ENCODE peak calls at places on chromosomes 13 and 19, in eight cellular contexts. One of them, this sample, is unnamed.
A peak's percentile ranks its signal among the peaks of the same experiment; 100 is the strongest.

GRCh38 chr19:1856345-1856697 is 7.1 kb downstream of the KLF16 start:
- DNase-seq in HFF-Myc: no peak
- DNase-seq in esophagus squamous epithelium: no peak
- DNase-seq in neural progenitor cell: no peak
- DNase-seq in A673: no peak
- DNase-seq in naive thymus-derived CD4-positive, alpha-beta T cell: no peak
- DNase-seq in OCI-LY7: peak; percentile 31
- DNase-seq in AG04450: no peak
- DNase-seq in this sample: no peak

GRCh38 chr13:26376430-26376829 is 122.5 kb downstream of the CDK8 start:
- DNase-seq in HFF-Myc: no peak
- DNase-seq in esophagus squamous epithelium: no peak
- DNase-seq in neural progenitor cell: no peak
- DNase-seq in A673: no peak
- DNase-seq in naive thymus-derived CD4-positive, alpha-beta T cell: no peak
- DNase-seq in OCI-LY7: no peak
- DNase-seq in AG04450: no peak
- DNase-seq in this sample: no peak

GRCh38 chr19:6765738-6766356 is 1.4 kb downstream of the SH2D3A start:
- DNase-seq in HFF-Myc: no peak
- DNase-seq in esophagus squamous epithelium: no peak
- DNase-seq in neural progenitor cell: no peak
- DNase-seq in A673: no peak
- DNase-seq in naive thymus-derived CD4-positive, alpha-beta T cell: peak; percentile 41
- DNase-seq in OCI-LY7: peak; percentile 44
- DNase-seq in AG04450: no peak
- DNase-seq in this sample: no peak

GRCh38 chr13:32254416-32254815 is 60.7 kb downstream of the ZAR1L start:
- DNase-seq in HFF-Myc: no peak
- DNase-seq in esophagus squamous epithelium: no peak
- DNase-seq in neural progenitor cell: no peak
- DNase-seq in A673: no peak
- DNase-seq in naive thymus-derived CD4-positive, alpha-beta T cell: no peak
- DNase-seq in OCI-LY7: no peak
- DNase-seq in AG04450: no peak
- DNase-seq in this sample: no peak

GRCh38 chr13:38394777-38395504 is 45.3 kb downstream of the UFM1 start:
- DNase-seq in HFF-Myc: no peak
- DNase-seq in esophagus squamous epithelium: no peak
- DNase-seq in neural progenitor cell: no peak
- DNase-seq in A673: no peak
- DNase-seq in naive thymus-derived CD4-positive, alpha-beta T cell: no peak
- DNase-seq in OCI-LY7: no peak
- DNase-seq in AG04450: no peak
- DNase-seq in this sample: no peak

GRCh38 chr13:110712849-110713641 is 455 bp upstream of the ING1 start:
- DNase-seq in HFF-Myc: peak; percentile 97
- DNase-seq in esophagus squamous epithelium: peak; percentile 98
- DNase-seq in neural progenitor cell: peak; percentile 99
- DNase-seq in A673: peak; percentile 99
- DNase-seq in naive thymus-derived CD4-positive, alpha-beta T cell: peak; percentile 100
- DNase-seq in OCI-LY7: peak; percentile 94
- DNase-seq in AG04450: peak; percentile 100
- DNase-seq in this sample: peak; percentile 100

GRCh38 chr19:37304190-37304883 is 66.6 kb upstream of the ZNF527 start:
- DNase-seq in HFF-Myc: no peak
- DNase-seq in esophagus squamous epithelium: no peak
- DNase-seq in neural progenitor cell: peak; percentile 64
- DNase-seq in A673: no peak
- DNase-seq in naive thymus-derived CD4-positive, alpha-beta T cell: no peak
- DNase-seq in OCI-LY7: no peak
- DNase-seq in AG04450: no peak
- DNase-seq in this sample: no peak

GRCh38 chr13:60572003-60572792 is 175.2 kb downstream of the TDRD3 start:
- DNase-seq in HFF-Myc: peak; percentile 25
- DNase-seq in esophagus squamous epithelium: no peak
- DNase-seq in neural progenitor cell: peak; percentile 20
- DNase-seq in A673: peak; percentile 92
- DNase-seq in naive thymus-derived CD4-positive, alpha-beta T cell: no peak
- DNase-seq in OCI-LY7: no peak
- DNase-seq in AG04450: no peak
- DNase-seq in this sample: no peak

GRCh38 chr19:48444129-48444932 is 1.5 kb upstream of the GRWD1 start:
- DNase-seq in HFF-Myc: no peak
- DNase-seq in esophagus squamous epithelium: no peak
- DNase-seq in neural progenitor cell: no peak
- DNase-seq in A673: no peak
- DNase-seq in naive thymus-derived CD4-positive, alpha-beta T cell: no peak
- DNase-seq in OCI-LY7: no peak
- DNase-seq in AG04450: no peak
- DNase-seq in this sample: no peak

GRCh38 chr13:32660227-32660626 is 74.0 kb downstream of the PDS5B start:
- DNase-seq in HFF-Myc: no peak
- DNase-seq in esophagus squamous epithelium: no peak
- DNase-seq in neural progenitor cell: no peak
- DNase-seq in A673: no peak
- DNase-seq in naive thymus-derived CD4-positive, alpha-beta T cell: no peak
- DNase-seq in OCI-LY7: no peak
- DNase-seq in AG04450: no peak
- DNase-seq in this sample: no peak

GRCh38 chr13:76330216-76330615 is 556.0 kb downstream of the KCTD12 start:
- DNase-seq in HFF-Myc: no peak
- DNase-seq in esophagus squamous epithelium: no peak
- DNase-seq in neural progenitor cell: no peak
- DNase-seq in A673: no peak
- DNase-seq in naive thymus-derived CD4-positive, alpha-beta T cell: no peak
- DNase-seq in OCI-LY7: no peak
- DNase-seq in AG04450: no peak
- DNase-seq in this sample: no peak

GRCh38 chr19:33212024-33212772 is 13.5 kb downstream of the SLC7A10 start:
- DNase-seq in HFF-Myc: no peak
- DNase-seq in esophagus squamous epithelium: no peak
- DNase-seq in neural progenitor cell: no peak
- DNase-seq in A673: no peak
- DNase-seq in naive thymus-derived CD4-positive, alpha-beta T cell: no peak
- DNase-seq in OCI-LY7: no peak
- DNase-seq in AG04450: no peak
- DNase-seq in this sample: no peak

GRCh38 chr13:33176526-33176925 is 109.0 kb downstream of the STARD13 start:
- DNase-seq in HFF-Myc: no peak
- DNase-seq in esophagus squamous epithelium: no peak
- DNase-seq in neural progenitor cell: no peak
- DNase-seq in A673: no peak
- DNase-seq in naive thymus-derived CD4-positive, alpha-beta T cell: no peak
- DNase-seq in OCI-LY7: no peak
- DNase-seq in AG04450: no peak
- DNase-seq in this sample: no peak

GRCh38 chr19:42435316-42435715 is 7.4 kb downstream of the CXCL17 start:
- DNase-seq in HFF-Myc: no peak
- DNase-seq in esophagus squamous epithelium: no peak
- DNase-seq in neural progenitor cell: no peak
- DNase-seq in A673: no peak
- DNase-seq in naive thymus-derived CD4-positive, alpha-beta T cell: no peak
- DNase-seq in OCI-LY7: no peak
- DNase-seq in AG04450: no peak
- DNase-seq in this sample: no peak

GRCh38 chr13:43042410-43042921 is 19.1 kb downstream of the DNAJC15 start:
- DNase-seq in HFF-Myc: no peak
- DNase-seq in esophagus squamous epithelium: no peak
- DNase-seq in neural progenitor cell: no peak
- DNase-seq in A673: no peak
- DNase-seq in naive thymus-derived CD4-positive, alpha-beta T cell: no peak
- DNase-seq in OCI-LY7: no peak
- DNase-seq in AG04450: no peak
- DNase-seq in this sample: no peak

GRCh38 chr13:113064534-113065405 is 40.8 kb upstream of the F7 start:
- DNase-seq in HFF-Myc: no peak
- DNase-seq in esophagus squamous epithelium: no peak
- DNase-seq in neural progenitor cell: no peak
- DNase-seq in A673: peak; percentile 71
- DNase-seq in naive thymus-derived CD4-positive, alpha-beta T cell: no peak
- DNase-seq in OCI-LY7: no peak
- DNase-seq in AG04450: no peak
- DNase-seq in this sample: no peak

GRCh38 chr13:113510871-113511270 is 20.4 kb upstream of the DCUN1D2 start:
- DNase-seq in HFF-Myc: no peak
- DNase-seq in esophagus squamous epithelium: no peak
- DNase-seq in neural progenitor cell: no peak
- DNase-seq in A673: no peak
- DNase-seq in naive thymus-derived CD4-positive, alpha-beta T cell: no peak
- DNase-seq in OCI-LY7: no peak
- DNase-seq in AG04450: no peak
- DNase-seq in this sample: no peak

GRCh38 chr13:110250258-110250891 is 56.6 kb downstream of the COL4A1 start:
- DNase-seq in HFF-Myc: peak; percentile 50
- DNase-seq in esophagus squamous epithelium: no peak
- DNase-seq in neural progenitor cell: no peak
- DNase-seq in A673: no peak
- DNase-seq in naive thymus-derived CD4-positive, alpha-beta T cell: no peak
- DNase-seq in OCI-LY7: no peak
- DNase-seq in AG04450: no peak
- DNase-seq in this sample: no peak

GRCh38 chr19:42038675-42039074 is 31.3 kb downstream of the GRIK5 start:
- DNase-seq in HFF-Myc: no peak
- DNase-seq in esophagus squamous epithelium: no peak
- DNase-seq in neural progenitor cell: no peak
- DNase-seq in A673: no peak
- DNase-seq in naive thymus-derived CD4-positive, alpha-beta T cell: no peak
- DNase-seq in OCI-LY7: no peak
- DNase-seq in AG04450: no peak
- DNase-seq in this sample: no peak

DNA sequence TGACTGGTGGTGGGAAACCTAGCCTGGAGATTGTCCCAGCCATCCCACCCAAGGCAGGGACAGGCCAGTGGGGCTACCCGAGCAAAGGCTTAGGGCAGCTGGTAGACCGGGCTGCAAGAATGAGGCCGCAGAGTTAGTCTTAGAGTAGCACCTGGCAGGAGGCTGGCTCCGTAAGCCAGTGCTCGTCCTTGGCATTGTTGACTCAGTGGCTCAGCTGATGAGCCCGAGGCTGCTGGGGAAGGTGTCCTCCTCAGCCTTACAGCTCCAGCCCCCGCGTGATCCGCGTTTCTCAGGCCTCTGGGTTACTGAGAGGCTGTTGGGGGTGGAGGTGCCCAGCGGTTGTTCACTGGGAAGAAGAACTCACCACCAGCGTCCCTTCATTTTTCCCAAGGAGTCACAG is 24.7 kb downstream of the PPP1R37 start:
- DNase-seq in HFF-Myc: no peak
- DNase-seq in esophagus squamous epithelium: no peak
- DNase-seq in neural progenitor cell: no peak
- DNase-seq in A673: no peak
- DNase-seq in naive thymus-derived CD4-positive, alpha-beta T cell: no peak
- DNase-seq in OCI-LY7: no peak
- DNase-seq in AG04450: no peak
- DNase-seq in this sample: peak; percentile 15
- H3K4me3 ChIP-seq in HFF-Myc: no peak overlapping the region
- H3K4me3 ChIP-seq in esophagus squamous epithelium: no peak overlapping the region
- H3K4me3 ChIP-seq in neural progenitor cell: no peak overlapping the region
- H3K4me3 ChIP-seq in A673: no peak overlapping the region
- H3K4me3 ChIP-seq in naive thymus-derived CD4-positive, alpha-beta T cell: no peak overlapping the region
- H3K4me3 ChIP-seq in OCI-LY7: no peak overlapping the region
- H3K4me3 ChIP-seq in AG04450: no peak overlapping the region
- H3K4me3 ChIP-seq in this sample: peak overlapping the region; percentile 28

DNA sequence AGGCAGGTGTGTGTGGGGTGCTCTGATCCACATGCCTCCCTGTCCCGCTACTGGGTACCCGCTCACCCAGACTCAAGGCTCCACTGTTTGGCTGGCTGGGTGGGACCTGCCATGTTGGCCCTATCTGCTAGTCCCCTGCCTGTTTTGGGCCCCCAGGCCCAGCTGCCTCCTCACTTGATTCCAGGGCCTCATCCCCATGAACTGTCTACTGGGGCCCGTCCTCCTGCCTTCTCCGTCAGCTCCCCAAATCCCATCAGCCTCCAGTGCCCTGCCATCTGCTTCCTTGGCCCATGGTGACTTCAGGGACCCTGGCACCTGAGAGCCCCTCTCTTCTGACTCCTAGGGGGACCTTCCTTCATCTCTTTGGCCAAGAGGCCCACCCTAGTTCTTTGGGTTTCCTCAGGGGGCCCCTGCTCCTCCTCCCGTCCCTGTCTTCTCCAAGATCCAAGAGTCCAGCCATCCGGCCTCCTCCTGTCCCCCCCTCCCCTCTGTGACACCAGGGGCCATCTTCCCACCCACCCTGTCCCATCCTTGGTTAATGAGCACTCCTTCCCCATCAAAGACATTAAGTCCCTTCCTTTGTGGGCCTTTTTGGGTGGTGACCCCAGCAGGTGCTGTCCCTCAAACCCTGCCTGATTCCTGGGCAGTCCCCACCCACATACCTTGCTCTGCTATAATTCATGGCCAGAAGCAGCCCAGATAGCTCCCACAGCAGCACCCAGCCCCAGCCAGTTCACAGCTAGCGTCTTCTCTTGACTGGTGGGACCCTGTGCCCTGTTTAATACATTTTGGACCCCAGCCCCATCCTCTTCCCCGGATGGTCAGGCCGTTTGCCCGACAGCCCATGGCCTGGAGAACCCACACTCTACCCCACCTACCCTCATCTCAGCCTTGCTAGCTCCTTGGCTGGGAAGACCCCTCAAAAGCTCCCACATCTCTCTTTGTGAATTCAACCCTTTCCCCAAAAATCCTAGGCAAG is 1.9 kb downstream of the CCDC106 start:
- DNase-seq in HFF-Myc: no peak
- DNase-seq in esophagus squamous epithelium: no peak
- DNase-seq in neural progenitor cell: no peak
- DNase-seq in A673: no peak
- DNase-seq in naive thymus-derived CD4-positive, alpha-beta T cell: no peak
- DNase-seq in OCI-LY7: no peak
- DNase-seq in AG04450: no peak
- DNase-seq in this sample: no peak
- H3K4me3 ChIP-seq in HFF-Myc: no peak overlapping the region
- H3K4me3 ChIP-seq in esophagus squamous epithelium: no peak overlapping the region
- H3K4me3 ChIP-seq in neural progenitor cell: no peak overlapping the region
- H3K4me3 ChIP-seq in A673: peak overlapping the region; percentile 93
- H3K4me3 ChIP-seq in naive thymus-derived CD4-positive, alpha-beta T cell: no peak overlapping the region
- H3K4me3 ChIP-seq in OCI-LY7: peak overlapping the region; percentile 72
- H3K4me3 ChIP-seq in AG04450: peak overlapping the region; percentile 79
- H3K4me3 ChIP-seq in this sample: no peak overlapping the region

GRCh38 chr13:20721454-20722357 is 18.2 kb downstream of the IL17D start:
- DNase-seq in HFF-Myc: no peak
- DNase-seq in esophagus squamous epithelium: no peak
- DNase-seq in neural progenitor cell: peak; percentile 77
- DNase-seq in A673: peak; percentile 46
- DNase-seq in naive thymus-derived CD4-positive, alpha-beta T cell: no peak
- DNase-seq in OCI-LY7: no peak
- DNase-seq in AG04450: peak; percentile 24
- DNase-seq in this sample: no peak
- H3K4me3 ChIP-seq in HFF-Myc: peak overlapping the region; percentile 33
- H3K4me3 ChIP-seq in esophagus squamous epithelium: peak overlapping the region; percentile 34
- H3K4me3 ChIP-seq in neural progenitor cell: peak overlapping the region; percentile 45
- H3K4me3 ChIP-seq in A673: peak overlapping the region; percentile 34
- H3K4me3 ChIP-seq in naive thymus-derived CD4-positive, alpha-beta T cell: no peak overlapping the region
- H3K4me3 ChIP-seq in OCI-LY7: no peak overlapping the region
- H3K4me3 ChIP-seq in AG04450: peak overlapping the region; percentile 45
- H3K4me3 ChIP-seq in this sample: no peak overlapping the region

GRCh38 chr13:23432589-23432988 is 913 bp downstream of the SACS start:
- DNase-seq in HFF-Myc: no peak
- DNase-seq in esophagus squamous epithelium: no peak
- DNase-seq in neural progenitor cell: peak; percentile 41
- DNase-seq in A673: no peak
- DNase-seq in naive thymus-derived CD4-positive, alpha-beta T cell: no peak
- DNase-seq in OCI-LY7: no peak
- DNase-seq in AG04450: no peak
- DNase-seq in this sample: no peak
- H3K4me3 ChIP-seq in HFF-Myc: peak overlapping the region; percentile 74
- H3K4me3 ChIP-seq in esophagus squamous epithelium: peak overlapping the region; percentile 43
- H3K4me3 ChIP-seq in neural progenitor cell: peak overlapping the region; percentile 80
- H3K4me3 ChIP-seq in A673: no peak overlapping the region
- H3K4me3 ChIP-seq in naive thymus-derived CD4-positive, alpha-beta T cell: no peak overlapping the region
- H3K4me3 ChIP-seq in OCI-LY7: no peak overlapping the region
- H3K4me3 ChIP-seq in AG04450: peak overlapping the region; percentile 88
- H3K4me3 ChIP-seq in this sample: no peak overlapping the region

This sample was measured in Jurkat, Clone E6-1.